ENCODE peak calls at places on chromosomes 12 and 14, in seven cellular contexts. One of them, this sample, is unnamed.

GRCh38 chr12:98743362-98743953 is 98.4 kb downstream of the APAF1 start:
- DNase-seq in NK-92 treated with Interleukin-12 subunit alpha and Interleukin-12 subunit beta, amount 100 ng/mL, for 24 hours: no peak
- DNase-seq in activated CD4-positive, alpha-beta T cell treated with anti-CD3 and anti-CD28 coated beads, Interleukin-2, amount 10 ng/mL, durations not matched to agents 7 days and 5 days: peak; percentile 38
- DNase-seq in nucleus accumbens: no peak
- DNase-seq in activated naive CD8-positive, alpha-beta T cell treated with anti-CD3 and anti-CD28 coated beads, Interleukin-2, amount 50 U/mL, for 16 hours: no peak
- DNase-seq in OCI-M1: peak; percentile 64
- DNase-seq in stimulated activated CD4-positive, alpha-beta T cell treated with anti-CD3 and anti-CD28 coated beads, Interleukin-1b, Interleukin-23, amount 100 ng/mL, for 1 hour: no peak
- DNase-seq in this sample: no peak

GRCh38 chr12:14366211-14366762 is 805 bp downstream of the ATF7IP start:
- DNase-seq in NK-92 treated with Interleukin-12 subunit alpha and Interleukin-12 subunit beta, amount 100 ng/mL, for 24 hours: no peak
- DNase-seq in activated CD4-positive, alpha-beta T cell treated with anti-CD3 and anti-CD28 coated beads, Interleukin-2, amount 10 ng/mL, durations not matched to agents 7 days and 5 days: peak; percentile 12
- DNase-seq in nucleus accumbens: no peak
- DNase-seq in activated naive CD8-positive, alpha-beta T cell treated with anti-CD3 and anti-CD28 coated beads, Interleukin-2, amount 50 U/mL, for 16 hours: no peak
- DNase-seq in OCI-M1: peak; percentile 83
- DNase-seq in stimulated activated CD4-positive, alpha-beta T cell treated with anti-CD3 and anti-CD28 coated beads, Interleukin-1b, Interleukin-23, amount 100 ng/mL, for 1 hour: no peak
- DNase-seq in this sample: no peak

GRCh38 chr12:96094201-96094600 is 58.8 kb upstream of the LTA4H start:
- DNase-seq in NK-92 treated with Interleukin-12 subunit alpha and Interleukin-12 subunit beta, amount 100 ng/mL, for 24 hours: no peak
- DNase-seq in activated CD4-positive, alpha-beta T cell treated with anti-CD3 and anti-CD28 coated beads, Interleukin-2, amount 10 ng/mL, durations not matched to agents 7 days and 5 days: peak; percentile 10
- DNase-seq in nucleus accumbens: no peak
- DNase-seq in activated naive CD8-positive, alpha-beta T cell treated with anti-CD3 and anti-CD28 coated beads, Interleukin-2, amount 50 U/mL, for 16 hours: no peak
- DNase-seq in OCI-M1: no peak
- DNase-seq in stimulated activated CD4-positive, alpha-beta T cell treated with anti-CD3 and anti-CD28 coated beads, Interleukin-1b, Interleukin-23, amount 100 ng/mL, for 1 hour: no peak
- DNase-seq in this sample: no peak

GRCh38 chr14:37124617-37125016 is 47.8 kb downstream of the SLC25A21 start:
- DNase-seq in NK-92 treated with Interleukin-12 subunit alpha and Interleukin-12 subunit beta, amount 100 ng/mL, for 24 hours: no peak
- DNase-seq in activated CD4-positive, alpha-beta T cell treated with anti-CD3 and anti-CD28 coated beads, Interleukin-2, amount 10 ng/mL, durations not matched to agents 7 days and 5 days: no peak
- DNase-seq in nucleus accumbens: no peak
- DNase-seq in activated naive CD8-positive, alpha-beta T cell treated with anti-CD3 and anti-CD28 coated beads, Interleukin-2, amount 50 U/mL, for 16 hours: no peak
- DNase-seq in OCI-M1: peak; percentile 49
- DNase-seq in stimulated activated CD4-positive, alpha-beta T cell treated with anti-CD3 and anti-CD28 coated beads, Interleukin-1b, Interleukin-23, amount 100 ng/mL, for 1 hour: no peak
- DNase-seq in this sample: no peak

GRCh38 chr12:10235761-10236631 is 23.3 kb downstream of the GABARAPL1 start:
- DNase-seq in NK-92 treated with Interleukin-12 subunit alpha and Interleukin-12 subunit beta, amount 100 ng/mL, for 24 hours: no peak
- DNase-seq in activated CD4-positive, alpha-beta T cell treated with anti-CD3 and anti-CD28 coated beads, Interleukin-2, amount 10 ng/mL, durations not matched to agents 7 days and 5 days: peak; percentile 29
- DNase-seq in nucleus accumbens: no peak
- DNase-seq in activated naive CD8-positive, alpha-beta T cell treated with anti-CD3 and anti-CD28 coated beads, Interleukin-2, amount 50 U/mL, for 16 hours: no peak
- DNase-seq in OCI-M1: peak; percentile 69
- DNase-seq in stimulated activated CD4-positive, alpha-beta T cell treated with anti-CD3 and anti-CD28 coated beads, Interleukin-1b, Interleukin-23, amount 100 ng/mL, for 1 hour: peak; percentile 24
- DNase-seq in this sample: peak; percentile 10

GRCh38 chr14:101475468-101476257 is 85.6 kb upstream of the DIO3 start:
- DNase-seq in NK-92 treated with Interleukin-12 subunit alpha and Interleukin-12 subunit beta, amount 100 ng/mL, for 24 hours: no peak
- DNase-seq in activated CD4-positive, alpha-beta T cell treated with anti-CD3 and anti-CD28 coated beads, Interleukin-2, amount 10 ng/mL, durations not matched to agents 7 days and 5 days: no peak
- DNase-seq in nucleus accumbens: no peak
- DNase-seq in activated naive CD8-positive, alpha-beta T cell treated with anti-CD3 and anti-CD28 coated beads, Interleukin-2, amount 50 U/mL, for 16 hours: no peak
- DNase-seq in OCI-M1: no peak
- DNase-seq in stimulated activated CD4-positive, alpha-beta T cell treated with anti-CD3 and anti-CD28 coated beads, Interleukin-1b, Interleukin-23, amount 100 ng/mL, for 1 hour: no peak
- DNase-seq in this sample: no peak

GRCh38 chr14:68547305-68548193 is 245.3 kb downstream of the ZFP36L1 start:
- DNase-seq in NK-92 treated with Interleukin-12 subunit alpha and Interleukin-12 subunit beta, amount 100 ng/mL, for 24 hours: no peak
- DNase-seq in activated CD4-positive, alpha-beta T cell treated with anti-CD3 and anti-CD28 coated beads, Interleukin-2, amount 10 ng/mL, durations not matched to agents 7 days and 5 days: no peak
- DNase-seq in nucleus accumbens: no peak
- DNase-seq in activated naive CD8-positive, alpha-beta T cell treated with anti-CD3 and anti-CD28 coated beads, Interleukin-2, amount 50 U/mL, for 16 hours: no peak
- DNase-seq in OCI-M1: no peak
- DNase-seq in stimulated activated CD4-positive, alpha-beta T cell treated with anti-CD3 and anti-CD28 coated beads, Interleukin-1b, Interleukin-23, amount 100 ng/mL, for 1 hour: no peak
- DNase-seq in this sample: no peak

GRCh38 chr12:115750340-115750739 is 527.2 kb downstream of the MED13L start:
- DNase-seq in NK-92 treated with Interleukin-12 subunit alpha and Interleukin-12 subunit beta, amount 100 ng/mL, for 24 hours: no peak
- DNase-seq in activated CD4-positive, alpha-beta T cell treated with anti-CD3 and anti-CD28 coated beads, Interleukin-2, amount 10 ng/mL, durations not matched to agents 7 days and 5 days: no peak
- DNase-seq in nucleus accumbens: no peak
- DNase-seq in activated naive CD8-positive, alpha-beta T cell treated with anti-CD3 and anti-CD28 coated beads, Interleukin-2, amount 50 U/mL, for 16 hours: no peak
- DNase-seq in OCI-M1: no peak
- DNase-seq in stimulated activated CD4-positive, alpha-beta T cell treated with anti-CD3 and anti-CD28 coated beads, Interleukin-1b, Interleukin-23, amount 100 ng/mL, for 1 hour: no peak
- DNase-seq in this sample: no peak

GRCh38 chr14:39843881-39844280 is 411.6 kb upstream of the FBXO33 start:
- DNase-seq in NK-92 treated with Interleukin-12 subunit alpha and Interleukin-12 subunit beta, amount 100 ng/mL, for 24 hours: no peak
- DNase-seq in activated CD4-positive, alpha-beta T cell treated with anti-CD3 and anti-CD28 coated beads, Interleukin-2, amount 10 ng/mL, durations not matched to agents 7 days and 5 days: no peak
- DNase-seq in nucleus accumbens: no peak
- DNase-seq in activated naive CD8-positive, alpha-beta T cell treated with anti-CD3 and anti-CD28 coated beads, Interleukin-2, amount 50 U/mL, for 16 hours: no peak
- DNase-seq in OCI-M1: no peak
- DNase-seq in stimulated activated CD4-positive, alpha-beta T cell treated with anti-CD3 and anti-CD28 coated beads, Interleukin-1b, Interleukin-23, amount 100 ng/mL, for 1 hour: no peak
- DNase-seq in this sample: no peak

GRCh38 chr12:88579941-88580871 is at the start of gene KITLG:
- DNase-seq in NK-92 treated with Interleukin-12 subunit alpha and Interleukin-12 subunit beta, amount 100 ng/mL, for 24 hours: no peak
- DNase-seq in activated CD4-positive, alpha-beta T cell treated with anti-CD3 and anti-CD28 coated beads, Interleukin-2, amount 10 ng/mL, durations not matched to agents 7 days and 5 days: peak; percentile 16
- DNase-seq in nucleus accumbens: peak; percentile 39
- DNase-seq in activated naive CD8-positive, alpha-beta T cell treated with anti-CD3 and anti-CD28 coated beads, Interleukin-2, amount 50 U/mL, for 16 hours: no peak
- DNase-seq in OCI-M1: peak; percentile 60
- DNase-seq in stimulated activated CD4-positive, alpha-beta T cell treated with anti-CD3 and anti-CD28 coated beads, Interleukin-1b, Interleukin-23, amount 100 ng/mL, for 1 hour: no peak
- DNase-seq in this sample: no peak

GRCh38 chr12:131919366-131920156 is 9.5 kb upstream of the PUS1 start:
- DNase-seq in NK-92 treated with Interleukin-12 subunit alpha and Interleukin-12 subunit beta, amount 100 ng/mL, for 24 hours: no peak
- DNase-seq in activated CD4-positive, alpha-beta T cell treated with anti-CD3 and anti-CD28 coated beads, Interleukin-2, amount 10 ng/mL, durations not matched to agents 7 days and 5 days: no peak
- DNase-seq in nucleus accumbens: no peak
- DNase-seq in activated naive CD8-positive, alpha-beta T cell treated with anti-CD3 and anti-CD28 coated beads, Interleukin-2, amount 50 U/mL, for 16 hours: no peak
- DNase-seq in OCI-M1: no peak
- DNase-seq in stimulated activated CD4-positive, alpha-beta T cell treated with anti-CD3 and anti-CD28 coated beads, Interleukin-1b, Interleukin-23, amount 100 ng/mL, for 1 hour: no peak
- DNase-seq in this sample: no peak

GRCh38 chr12:124938606-124939427 is 24.4 kb upstream of the UBC start:
- DNase-seq in NK-92 treated with Interleukin-12 subunit alpha and Interleukin-12 subunit beta, amount 100 ng/mL, for 24 hours: no peak
- DNase-seq in activated CD4-positive, alpha-beta T cell treated with anti-CD3 and anti-CD28 coated beads, Interleukin-2, amount 10 ng/mL, durations not matched to agents 7 days and 5 days: peak; percentile 75
- DNase-seq in nucleus accumbens: no peak
- DNase-seq in activated naive CD8-positive, alpha-beta T cell treated with anti-CD3 and anti-CD28 coated beads, Interleukin-2, amount 50 U/mL, for 16 hours: no peak
- DNase-seq in OCI-M1: no peak
- DNase-seq in stimulated activated CD4-positive, alpha-beta T cell treated with anti-CD3 and anti-CD28 coated beads, Interleukin-1b, Interleukin-23, amount 100 ng/mL, for 1 hour: no peak
- DNase-seq in this sample: peak; percentile 45